ENCODE peak calls at places on chromosome 17, in five cellular contexts. I is dorsolateral prefrontal cortex, P is hepatocyte, G is RWPE2, V is fibroblast of lung. C is an unnamed sample.

GRCh38 chr17:41777157-41777578 is 9.3 kb downstream of the JUP start:
- DNase-seq in V (no peak), P (no peak), I (no peak), G (no peak), C (no peak)

GRCh38 chr17:62626719-62627218 is 701 bp upstream of the MRC2 start:
- DNase-seq in V (peak), P (peak), G (no peak), I (no peak), C (no peak)

GRCh38 chr17:45782889-45783592 is 1.1 kb upstream of the CRHR1 start:
- DNase-seq in G (no peak), I (peak), P (peak), V (no peak), C (no peak)

GRCh38 chr17:10021239-10021638 is 116.2 kb upstream of the RCVRN start:
- DNase-seq in G (no peak), I (no peak), V (peak), P (peak), C (no peak)

GRCh38 chr17:64413505-64413904 is 22.8 kb upstream of the PECAM1 start:
- DNase-seq in V (no peak), I (no peak), P (no peak), G (no peak), C (no peak)

GRCh38 chr17:79658811-79659207 is 48.0 kb upstream of the RBFOX3 start:
- DNase-seq in V (peak), I (peak), P (peak), G (no peak), C (peak)

GRCh38 chr17:44807817-44808155 is 22.3 kb downstream of the GJC1 start:
- DNase-seq in P (no peak), G (no peak), V (no peak), I (no peak), C (no peak)

GRCh38 chr17:75270218-75270965 is 639 bp downstream of the MIF4GD start:
- DNase-seq in P (peak), G (peak), I (peak), V (peak), C (peak)

GRCh38 chr17:58344791-58345157 is 7.2 kb downstream of the SUPT4H1 start:
- DNase-seq in V (no peak), I (no peak), P (no peak), G (no peak), C (no peak)
- TF ChIP-seq CTCF in V (no peak), I (no peak), P (no peak), G (no peak), C (no peak)

GRCh38 chr17:82003411-82004381 is 19.0 kb downstream of the CENPX start:
- DNase-seq in P (peak), I (no peak), V (peak), G (peak), C (peak)

GRCh38 chr17:81999587-81999974 is 22.2 kb downstream of the ASPSCR1 start:
- DNase-seq in G (no peak), I (no peak), P (no peak), V (no peak), C (no peak)

GRCh38 chr17:81999975-82000802 is 22.5 kb downstream of the CENPX start:
- DNase-seq in P (no peak), I (no peak), G (no peak), V (no peak), C (no peak)

GRCh38 chr17:82000803-82001649 is 21.7 kb downstream of the CENPX start:
- DNase-seq in I (no peak), P (no peak), G (no peak), V (no peak), C (no peak)

GRCh38 chr17:82001657-82002056 is 21.0 kb downstream of the CENPX start:
- DNase-seq in G (no peak), V (no peak), I (no peak), P (no peak), C (no peak)
- H3K27ac ChIP-seq in G (no peak), V (no peak), I (no peak), P (no peak), C (no peak)

DNA sequence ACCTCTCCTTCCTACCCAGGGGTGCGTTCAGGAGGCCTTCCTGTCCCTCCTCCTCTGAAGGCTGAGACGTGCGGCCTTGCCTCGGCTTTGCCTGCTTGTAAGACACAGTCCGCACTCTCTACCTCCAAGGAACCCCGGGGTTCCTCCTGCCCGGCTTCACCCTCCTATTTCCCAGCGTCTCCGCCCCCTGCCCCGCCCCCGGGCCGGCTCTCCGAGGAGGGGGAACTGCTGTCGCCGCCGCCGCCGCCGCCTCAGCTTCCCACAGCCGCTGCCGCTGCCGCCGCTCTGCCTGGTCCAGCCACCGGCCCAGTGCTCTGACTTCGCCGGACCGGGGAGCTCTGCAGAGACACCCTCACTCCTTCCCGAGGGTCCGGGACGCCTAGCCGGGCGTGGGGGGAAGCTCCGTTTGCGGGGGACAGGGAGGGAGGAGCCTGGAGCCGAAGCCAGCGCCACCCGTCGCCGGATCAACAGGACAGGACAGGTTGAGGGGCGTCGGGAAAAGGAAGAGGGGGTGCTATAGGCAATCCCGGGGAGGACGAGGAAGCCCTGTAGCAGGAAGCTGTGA is 1.2 kb upstream of the FGF11 start:
- DNase-seq in V (no peak), I (no peak), G (peak), P (peak), C (peak)
- H3K4me3 ChIP-seq in V (peak), I (peak), G (peak), P (peak), C (peak)

GRCh38 chr17:60599620-60600489 is at the start of gene PPM1D:
- DNase-seq in I (peak), G (peak), V (peak), P (peak), C (peak)
- TF ChIP-seq CTCF in I (no peak), G (no peak), V (no peak), P (no peak), C (peak)

DNA sequence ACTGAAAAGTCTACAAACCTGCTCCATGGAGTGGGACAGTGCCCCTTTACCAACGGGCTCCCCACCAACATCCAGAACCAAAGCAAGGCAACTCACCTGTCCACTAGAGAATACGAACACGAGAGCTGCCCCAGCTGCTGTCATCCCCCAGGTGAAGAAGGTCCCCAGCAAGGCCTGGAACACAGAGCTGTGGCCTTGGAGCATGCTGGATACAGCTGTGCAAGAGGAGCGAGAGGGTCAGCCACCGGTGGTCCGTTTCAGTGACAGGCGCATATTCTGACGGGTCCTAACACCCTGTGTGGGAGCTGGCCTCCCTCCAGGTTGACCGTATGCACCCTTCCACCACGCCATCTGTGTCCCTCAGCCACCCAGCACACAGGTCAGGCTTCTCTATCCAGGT is 3.9 kb downstream of the SLC39A11 start:
- DNase-seq in I (no peak), P (no peak), G (no peak), V (no peak), C (no peak)
- H3K27ac ChIP-seq in I (peak), P (no peak), G (no peak), V (no peak), C (no peak)

DNA sequence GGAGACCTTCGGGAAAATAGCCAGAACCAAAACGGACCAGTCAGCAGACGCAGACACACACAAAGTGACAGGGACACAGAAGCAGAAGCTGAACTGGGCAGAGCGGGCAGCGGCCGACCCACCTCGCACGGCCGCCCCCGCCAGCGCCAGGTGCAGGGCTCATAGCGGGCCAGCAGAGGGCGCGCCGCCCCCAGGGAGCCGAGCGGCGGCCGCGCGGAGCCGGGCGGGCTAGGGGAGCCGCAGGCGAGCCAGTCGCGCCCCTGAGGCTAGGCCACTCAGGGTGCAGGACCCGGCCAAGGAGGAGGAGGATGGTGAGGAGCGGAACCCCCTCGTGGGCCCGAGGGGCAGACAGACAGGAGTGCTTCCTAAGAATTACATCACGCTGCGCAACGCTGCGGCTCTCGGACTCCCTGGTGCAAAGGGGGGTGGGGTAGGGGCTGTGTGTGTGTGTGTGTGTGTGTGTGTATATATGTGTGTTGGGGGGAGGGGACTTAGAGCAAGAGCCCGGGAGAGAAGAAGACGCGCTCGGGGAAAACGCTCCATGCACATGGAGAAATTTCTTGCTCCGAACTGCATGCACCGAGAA is 919 bp upstream of the NOG start:
- DNase-seq in V (peak), I (peak), P (peak), G (no peak), C (no peak)
- H3K4me3 ChIP-seq in V (peak), I (peak), P (peak), G (peak), C (peak)

DNA sequence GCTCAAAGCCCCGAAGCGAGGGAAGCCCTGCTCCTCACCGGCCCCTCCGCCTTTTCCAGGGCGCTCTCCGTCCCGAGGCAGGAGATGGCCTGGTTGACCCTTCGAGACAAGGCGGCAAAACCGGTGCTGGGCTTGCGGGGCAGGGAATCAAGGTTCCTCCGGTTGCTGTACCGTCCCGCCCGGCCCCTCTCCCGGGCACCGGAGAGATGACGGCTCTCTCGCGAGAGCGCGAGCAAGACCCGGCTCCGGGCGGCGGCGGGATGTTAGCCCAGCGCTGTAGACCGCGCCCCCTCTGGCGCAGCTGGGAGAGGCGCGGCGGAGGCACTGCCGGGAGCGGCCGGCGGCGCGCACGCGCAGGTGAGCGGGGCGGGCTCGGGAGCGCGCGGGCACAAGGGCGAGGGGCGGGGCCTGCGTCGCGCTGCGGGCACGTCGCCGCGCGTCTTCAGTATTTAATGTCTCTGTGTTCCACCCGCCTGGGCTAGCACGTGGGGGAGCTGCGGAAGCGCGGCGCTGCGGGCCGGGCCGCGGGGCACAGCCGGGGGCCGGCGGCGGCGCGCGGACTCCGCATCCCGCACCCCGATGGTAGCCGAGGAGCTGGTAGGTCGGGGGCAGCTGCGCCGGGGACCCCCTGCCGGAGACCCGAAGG is at the start of gene AKAP1:
- DNase-seq in I (peak), V (peak), P (peak), G (peak), C (peak)
- TF ChIP-seq CTCF in I (peak), V (no peak), P (peak), G (peak), C (peak)